ENCODE peak calls at places on chromosome 18, in nine cellular contexts. R is fibroblast of lung, F is neural progenitor cell, W is HCT116, Q is HepG2, V is IMR-90, N is A549, Z is MM.1S, G is mammary epithelial cell. L is an unnamed sample.

GRCh38 chr18:32480581-32480980 is 9.9 kb upstream of the GAREM1 start:
- DNase-seq in R (no peak), F (no peak), W (no peak), Q (no peak), V (peak), N (no peak), Z (no peak), G (peak), L (no peak)

GRCh38 chr18:77321823-77322805 is 72.5 kb downstream of the GALR1 start:
- DNase-seq in R (no peak), F (no peak), W (no peak), Q (peak), V (no peak), N (no peak), Z (no peak), G (no peak), L (no peak)

GRCh38 chr18:13452448-13452811 is 233.9 kb downstream of the LDLRAD4 start:
- DNase-seq in R (no peak), F (peak), W (no peak), Q (no peak), V (peak), N (peak), Z (no peak), G (no peak), L (peak)

GRCh38 chr18:79567481-79568147 is 112.0 kb upstream of the CTDP1 start:
- DNase-seq in R (peak), F (peak), W (no peak), Q (no peak), V (peak), N (no peak), Z (no peak), G (peak), L (no peak)

GRCh38 chr18:70334728-70335329 is 46.0 kb downstream of the SOCS6 start:
- DNase-seq in R (peak), F (no peak), W (no peak), Q (peak), V (no peak), N (peak), Z (no peak), G (peak), L (peak)

GRCh38 chr18:74310411-74310810 is 5.2 kb upstream of the C18orf63 start:
- DNase-seq in R (peak), F (no peak), W (no peak), Q (peak), V (peak), N (peak), Z (no peak), G (peak), L (peak)

GRCh38 chr18:79634593-79634992 is 45.0 kb upstream of the CTDP1 start:
- DNase-seq in R (no peak), F (no peak), W (no peak), Q (no peak), V (no peak), N (no peak), Z (no peak), G (no peak), L (no peak)

GRCh38 chr18:66638856-66639621 is 35.1 kb upstream of the CDH19 start:
- DNase-seq in R (no peak), F (no peak), W (no peak), Q (no peak), V (no peak), N (no peak), Z (no peak), G (no peak), L (peak)

GRCh38 chr18:62790836-62791772 is 75.8 kb downstream of the PHLPP1 start:
- DNase-seq in R (peak), F (no peak), W (no peak), Q (no peak), V (peak), N (no peak), Z (no peak), G (no peak), L (no peak)

GRCh38 chr18:42742976-42743755 is 372.3 kb downstream of the RIT2 start:
- DNase-seq in R (no peak), F (no peak), W (no peak), Q (no peak), V (no peak), N (no peak), Z (no peak), G (no peak), L (no peak)

GRCh38 chr18:24138884-24139616 is at the start of gene CABYR:
- DNase-seq in R (peak), F (peak), W (no peak), Q (peak), V (peak), N (peak), Z (no peak), G (peak), L (peak)

GRCh38 chr18:24138281-24138883 is 480 bp upstream of the CABYR start:
- DNase-seq in R (no peak), F (no peak), W (no peak), Q (no peak), V (no peak), N (no peak), Z (no peak), G (no peak), L (no peak)

GRCh38 chr18:24140697-24141096 is 1.8 kb downstream of the CABYR start:
- DNase-seq in R (no peak), F (no peak), W (no peak), Q (no peak), V (no peak), N (no peak), Z (no peak), G (no peak), L (no peak)

GRCh38 chr18:24142376-24142775 is 3.5 kb downstream of the CABYR start:
- DNase-seq in R (no peak), F (no peak), W (no peak), Q (no peak), V (no peak), N (no peak), Z (no peak), G (no peak), L (no peak)

DNA sequence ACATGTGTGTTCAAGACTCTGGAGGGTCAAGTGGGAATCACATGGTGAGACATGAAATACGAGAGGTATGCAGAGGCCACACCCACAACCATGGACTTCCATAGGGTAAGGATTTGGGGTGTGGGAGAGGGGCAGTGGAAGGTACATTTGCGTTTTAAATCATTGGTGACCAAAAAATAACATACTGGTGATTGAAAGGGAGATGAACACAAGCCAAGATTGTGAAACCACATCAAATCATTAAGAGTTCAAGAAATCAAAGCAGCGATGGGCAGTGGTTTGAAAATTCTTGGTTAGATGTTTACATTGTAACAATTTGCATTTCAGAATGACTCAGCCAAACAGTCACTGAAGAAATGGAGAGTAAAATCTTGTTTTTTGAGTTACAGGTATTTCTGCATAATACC is 1.9 kb upstream of the CABYR start:
- DNase-seq in R (peak), F (no peak), W (no peak), Q (no peak), V (peak), N (peak), Z (no peak), G (no peak), L (peak)
- H3K4me2 ChIP-seq in R (no peak), F (no peak), W (no peak), Q (no peak), V (peak), N (peak), Z (no peak), G (no peak), L (peak)

DNA sequence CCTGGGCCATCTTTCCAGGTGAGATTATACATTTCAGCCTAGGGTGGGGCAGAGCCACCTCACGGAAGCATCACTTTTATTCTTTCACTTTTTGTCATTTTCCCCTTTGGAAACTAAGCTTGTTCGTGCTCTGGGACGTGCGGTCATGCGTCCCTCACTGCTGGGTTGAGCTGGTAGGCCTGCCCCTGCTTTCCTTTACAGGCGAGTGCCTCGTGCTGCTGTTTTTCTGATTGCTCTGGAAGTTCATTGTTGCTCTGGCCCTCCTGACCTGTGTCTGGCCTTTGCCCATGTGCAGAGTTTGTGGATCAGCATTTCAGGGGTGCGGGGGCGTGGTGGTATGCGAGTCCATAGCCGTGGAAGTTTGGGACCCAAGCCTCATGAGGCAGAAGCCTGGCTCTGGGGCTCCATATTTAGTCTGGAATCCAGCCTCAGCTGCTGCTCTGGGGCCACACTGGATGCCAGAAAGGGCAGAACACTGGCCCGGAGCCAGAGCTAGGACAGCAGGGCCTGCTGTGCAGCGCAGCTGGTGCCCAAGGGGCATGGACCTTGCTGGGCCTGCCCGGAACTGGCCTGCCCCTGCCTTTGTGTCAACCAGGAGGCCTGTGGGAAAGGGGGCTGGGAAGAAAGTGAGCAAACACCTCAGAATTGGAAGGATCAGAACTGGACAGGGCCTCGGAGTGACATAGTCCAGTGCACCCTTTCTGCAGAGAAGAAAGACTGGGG is 51.1 kb downstream of the CTIF start:
- DNase-seq in R (no peak), F (no peak), W (no peak), Q (no peak), V (no peak), N (no peak), Z (no peak), G (no peak), L (no peak)
- H3K4me2 ChIP-seq in R (no peak), F (no peak), W (peak), Q (no peak), V (no peak), N (peak), Z (no peak), G (no peak), L (no peak)

GRCh38 chr18:55235094-55235461 is 275.8 kb upstream of the CCDC68 start:
- DNase-seq in R (no peak), F (no peak), W (no peak), Q (no peak), V (no peak), N (no peak), Z (no peak), G (no peak), L (no peak)
- H3K4me2 ChIP-seq in R (no peak), F (no peak), W (no peak), Q (no peak), V (no peak), N (peak), Z (peak), G (peak), L (peak)

DNA sequence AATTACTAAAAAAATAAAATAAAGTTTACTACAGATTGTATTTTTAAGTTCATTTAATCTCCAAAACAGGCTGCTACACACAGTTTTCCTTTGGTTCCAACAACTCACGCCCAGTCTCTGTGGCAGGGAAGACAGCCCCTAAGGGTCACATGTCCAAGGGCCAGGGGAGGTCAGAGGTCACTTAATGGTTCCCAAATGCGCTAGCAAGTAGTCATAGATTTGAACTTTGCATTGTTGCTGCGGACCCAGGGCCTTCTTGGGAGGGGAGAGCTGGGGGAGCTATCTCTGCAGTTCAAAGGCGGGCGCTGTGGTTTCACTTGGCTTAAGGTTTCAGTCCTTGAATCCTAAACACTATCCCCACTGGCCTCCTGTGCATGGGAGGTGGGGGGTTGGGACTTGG is 74.8 kb upstream of the ZNF532 start:
- DNase-seq in R (no peak), F (no peak), W (no peak), Q (no peak), V (no peak), N (peak), Z (no peak), G (no peak), L (no peak)
- H3K4me2 ChIP-seq in R (peak), F (peak), W (no peak), Q (no peak), V (no peak), N (peak), Z (no peak), G (no peak), L (peak)

GRCh38 chr18:45312727-45313126 is 302.5 kb upstream of the SLC14A2 start:
- DNase-seq in R (no peak), F (no peak), W (no peak), Q (no peak), V (no peak), N (no peak), Z (no peak), G (no peak), L (no peak)
- H3K4me2 ChIP-seq in R (no peak), F (no peak), W (no peak), Q (no peak), V (no peak), N (no peak), Z (no peak), G (no peak), L (no peak)

GRCh38 chr18:53797998-53798397 is 426.5 kb downstream of the MBD2 start:
- DNase-seq in R (no peak), F (no peak), W (no peak), Q (no peak), V (no peak), N (no peak), Z (no peak), G (no peak), L (no peak)

GRCh38 chr18:53796042-53796729 is 428.3 kb downstream of the MBD2 start:
- DNase-seq in R (peak), F (no peak), W (no peak), Q (peak), V (peak), N (peak), Z (no peak), G (peak), L (peak)

GRCh38 chr18:53795610-53796009 is 428.9 kb downstream of the MBD2 start:
- DNase-seq in R (peak), F (no peak), W (no peak), Q (no peak), V (no peak), N (no peak), Z (no peak), G (no peak), L (no peak)

GRCh38 chr18:53799134-53799533 is 425.3 kb downstream of the MBD2 start:
- DNase-seq in R (peak), F (no peak), W (no peak), Q (no peak), V (no peak), N (no peak), Z (no peak), G (peak), L (peak)

GRCh38 chr18:53798516-53798915 is 426.0 kb downstream of the MBD2 start:
- DNase-seq in R (no peak), F (no peak), W (no peak), Q (no peak), V (no peak), N (no peak), Z (no peak), G (no peak), L (no peak)
- H3K4me2 ChIP-seq in R (no peak), F (no peak), W (no peak), Q (no peak), V (no peak), N (no peak), Z (no peak), G (no peak), L (no peak)

DNA sequence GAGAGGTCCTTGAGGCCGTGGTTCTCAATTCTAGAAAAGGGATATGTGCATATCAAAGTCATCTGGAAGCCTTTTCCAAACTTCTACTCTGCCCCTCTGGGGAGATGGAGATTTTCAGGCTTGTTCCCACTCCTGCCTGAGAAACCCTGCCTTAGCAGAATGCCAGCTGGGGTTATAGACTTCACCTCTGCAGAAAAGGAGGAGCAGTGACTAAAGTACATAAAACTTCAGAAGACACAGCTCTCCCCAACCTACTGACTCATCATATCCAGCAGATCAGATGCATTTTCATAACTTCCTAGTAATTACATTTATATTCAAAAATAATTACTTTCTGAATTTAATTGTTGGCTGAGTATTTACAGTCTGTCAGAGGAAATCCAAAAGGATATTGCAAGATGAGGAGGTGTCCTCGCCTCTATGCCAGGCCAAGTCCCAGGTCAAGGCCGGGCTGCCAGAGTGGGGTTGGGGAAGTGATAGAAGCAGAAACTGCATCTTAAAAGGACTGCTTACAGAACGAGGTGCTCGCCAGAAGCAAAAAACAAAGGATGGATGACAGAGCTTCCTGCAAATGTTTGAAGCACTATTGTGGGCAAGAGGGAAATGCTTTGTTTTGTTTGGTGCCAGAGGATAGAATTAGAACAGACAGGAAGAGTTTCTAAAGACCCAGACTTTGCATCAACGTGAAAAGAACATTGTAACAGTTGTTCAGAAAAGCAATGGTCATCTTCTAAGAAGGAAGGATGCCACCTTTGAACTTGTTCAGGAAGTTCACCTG is 75.6 kb upstream of the APCDD1 start:
- DNase-seq in R (no peak), F (no peak), W (no peak), Q (no peak), V (peak), N (no peak), Z (no peak), G (peak), L (no peak)
- H3K4me2 ChIP-seq in R (peak), F (no peak), W (no peak), Q (no peak), V (peak), N (no peak), Z (no peak), G (no peak), L (no peak)

GRCh38 chr18:8942021-8942908 is 160.2 kb upstream of the NDUFV2 start:
- DNase-seq in R (no peak), F (peak), W (no peak), Q (no peak), V (no peak), N (no peak), Z (no peak), G (no peak), L (no peak)
- H3K4me2 ChIP-seq in R (no peak), F (peak), W (no peak), Q (no peak), V (no peak), N (no peak), Z (no peak), G (no peak), L (no peak)

L was measured in PC-3.